ENCODE peak calls at places on chromosomes 4 and X, in four cellular contexts. D is body of pancreas, U is HepG2, N is lower leg skin. A is an unnamed sample.

GRCh38 chr4:82201805-82202636 is 171.8 kb downstream of the HNRNPD start:
- DNase-seq in U (peak; percentile 49), D (peak; percentile 34), N (no peak), A (no peak)

GRCh38 chr4:105348719-105349118 is 125.1 kb downstream of the PPA2 start:
- DNase-seq in D (no peak), U (peak; percentile 28), N (no peak), A (no peak)

GRCh38 chr4:42277291-42277690 is 120.0 kb upstream of the SHISA3 start:
- DNase-seq in U (no peak), N (no peak), D (no peak), A (no peak)

GRCh38 chrX:134948333-134949241 is 42.2 kb upstream of the SMIM10 start:
- DNase-seq in N (no peak), U (peak; percentile 88), D (no peak), A (no peak)

GRCh38 chr4:13162886-13163285 is 321.3 kb downstream of the RAB28 start:
- DNase-seq in U (no peak), N (no peak), D (no peak), A (no peak)

GRCh38 chrX:111585337-111585736 is 73.9 kb downstream of the SERTM2 start:
- DNase-seq in U (no peak), N (no peak), D (no peak), A (no peak)

GRCh38 chr4:140645196-140645595 is 76.4 kb upstream of the UCP1 start:
- DNase-seq in U (no peak), D (no peak), N (no peak), A (no peak)

GRCh38 chr4:134298313-134298712 is 96.7 kb upstream of the PABPC4L start:
- DNase-seq in U (no peak), D (no peak), N (no peak), A (no peak)

GRCh38 chrX:155870958-155871357 is 10.2 kb upstream of the VAMP7 start:
- DNase-seq in D (no peak), U (no peak), N (no peak), A (no peak)

GRCh38 chr4:2284934-2285664 is 23.2 kb upstream of the MXD4 start:
- DNase-seq in N (no peak), D (no peak), U (no peak), A (no peak)

GRCh38 chr4:15504041-15504440 is 34.4 kb downstream of the CC2D2A start:
- DNase-seq in N (no peak), D (no peak), U (no peak), A (no peak)

DNA sequence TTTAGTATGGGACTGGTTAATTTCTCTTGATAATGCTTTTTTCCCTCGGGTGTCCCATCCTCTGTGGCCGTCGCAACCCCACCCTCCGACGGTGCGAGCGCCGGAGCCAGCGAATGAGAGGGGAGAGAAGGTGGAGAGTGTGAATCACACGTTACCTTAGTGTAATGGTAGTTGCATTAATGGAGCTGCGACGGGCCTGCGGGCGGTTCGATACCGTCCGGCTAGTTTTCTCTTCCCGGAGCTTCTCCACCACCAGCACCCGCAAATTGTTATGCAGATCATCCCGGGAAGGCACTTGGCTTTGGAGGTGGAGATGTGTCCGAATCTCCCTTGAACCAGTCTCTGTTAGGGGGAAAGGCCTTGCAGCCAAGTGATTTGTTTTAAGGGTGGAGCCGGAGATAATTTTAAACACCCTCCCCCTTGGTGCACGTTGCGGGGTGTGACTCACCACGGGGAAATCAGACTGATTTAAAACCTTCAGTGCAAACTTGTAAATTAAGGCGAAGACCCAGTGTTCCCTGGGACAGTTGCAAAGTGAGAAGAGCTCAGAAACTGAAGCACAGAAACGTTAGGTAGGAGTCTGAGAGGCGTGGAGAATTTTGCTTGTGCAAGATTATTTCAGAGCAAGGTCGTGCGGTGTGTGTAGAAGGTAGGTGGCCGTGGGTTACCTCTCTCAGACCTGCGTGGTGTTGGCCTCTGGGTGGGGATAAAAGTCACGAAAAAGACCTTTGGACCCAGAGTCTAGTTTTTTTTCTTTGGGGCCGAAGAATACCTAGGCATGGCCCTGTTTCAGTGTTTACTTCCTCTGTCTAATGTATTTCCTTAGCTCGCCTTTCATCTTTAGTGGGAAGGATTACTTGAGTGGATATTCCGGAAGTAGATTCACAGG is 1.3 kb downstream of the AFF1 start:
- DNase-seq in D (peak; percentile 69), U (peak; percentile 62), N (peak; percentile 80), A (peak; percentile 63)
- TF ChIP-seq POLR2A in D (peak; percentile 68), U (no peak), N (no peak), A (peak; percentile 21)

GRCh38 chr4:40308528-40309122 is 26.5 kb upstream of the CHRNA9 start:
- DNase-seq in U (no peak), N (no peak), D (no peak), A (no peak)

GRCh38 chr4:40309250-40309774 is 25.8 kb upstream of the CHRNA9 start:
- DNase-seq in U (peak; percentile 64), D (peak; percentile 90), N (peak; percentile 82), A (peak; percentile 90)

GRCh38 chr4:40306991-40307390 is 28.1 kb upstream of the CHRNA9 start:
- DNase-seq in U (no peak), N (no peak), D (no peak), A (no peak)

GRCh38 chr4:40306203-40306602 is 28.9 kb upstream of the CHRNA9 start:
- DNase-seq in U (no peak), N (no peak), D (no peak), A (no peak)

DNA sequence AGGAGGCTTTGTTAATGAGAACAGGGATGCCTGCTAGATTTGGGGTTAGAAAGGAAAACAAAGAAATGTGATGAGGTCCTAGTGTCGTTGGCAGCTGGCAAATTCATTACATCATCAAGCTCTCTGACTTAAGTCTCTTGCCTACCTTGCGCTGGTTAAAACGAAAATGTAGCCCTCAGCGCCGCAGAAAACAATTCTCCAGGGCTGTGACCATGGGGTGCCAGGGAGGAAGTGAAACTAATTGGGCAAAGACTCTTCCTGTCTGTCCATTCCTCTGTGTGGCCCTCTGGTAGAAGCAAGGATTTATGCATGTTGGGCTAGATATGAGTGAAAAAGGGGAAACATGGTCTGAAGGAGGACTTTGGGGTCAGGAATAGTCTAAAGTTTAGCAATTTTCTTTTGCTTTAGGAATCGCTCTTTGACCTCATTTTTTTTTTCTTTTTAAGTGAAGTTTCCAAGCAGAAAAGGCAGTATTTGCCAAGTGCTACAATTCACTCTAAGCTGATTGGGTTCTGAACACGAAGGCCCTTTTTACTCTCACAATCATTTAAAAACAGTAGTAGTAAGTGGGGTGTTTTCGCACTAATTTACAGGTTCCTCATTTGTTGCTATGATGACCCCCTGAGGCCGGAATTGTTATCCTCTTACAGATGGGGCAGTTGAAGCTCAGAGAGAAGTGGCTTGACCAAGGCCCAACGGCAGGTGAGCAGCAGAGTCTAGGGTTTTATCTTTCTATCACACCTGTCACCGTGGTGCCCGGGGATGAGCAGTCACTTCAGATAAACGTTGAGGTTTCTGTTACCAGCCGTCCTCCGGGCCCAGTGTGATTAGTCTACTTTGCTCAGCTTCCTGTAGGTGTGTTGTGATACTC is 27.3 kb upstream of the CHRNA9 start:
- DNase-seq in N (peak; percentile 27), U (no peak), D (no peak), A (peak; percentile 20)
- TF ChIP-seq POLR2A in N (no peak), U (no peak), D (no peak), A (no peak)

GRCh38 chr4:186534056-186534455 is 21.3 kb downstream of the MTNR1A start:
- DNase-seq in U (no peak), D (no peak), N (no peak), A (no peak)

GRCh38 chr4:186541801-186542200 is 13.6 kb downstream of the MTNR1A start:
- DNase-seq in U (no peak), N (no peak), D (no peak), A (no peak)

GRCh38 chr4:186543206-186543605 is 12.2 kb downstream of the MTNR1A start:
- DNase-seq in N (no peak), D (no peak), U (no peak), A (no peak)

GRCh38 chr4:186536285-186536684 is 19.1 kb downstream of the MTNR1A start:
- DNase-seq in U (peak; percentile 8), D (no peak), N (no peak), A (no peak)

GRCh38 chr4:186537843-186538521 is 17.4 kb downstream of the MTNR1A start:
- DNase-seq in U (no peak), D (no peak), N (no peak), A (no peak)
- TF ChIP-seq POLR2A in U (no peak), D (no peak), N (no peak), A (no peak)

GRCh38 chr4:145481942-145482208 is 222 bp downstream of the SMAD1 start:
- DNase-seq in N (no peak), U (no peak), D (no peak), A (no peak)

GRCh38 chr4:145484240-145484846 is 2.7 kb downstream of the SMAD1 start:
- DNase-seq in D (no peak), U (no peak), N (no peak), A (no peak)

GRCh38 chr4:145481164-145481941 is at the start of gene SMAD1:
- DNase-seq in U (peak; percentile 53), D (peak; percentile 94), N (peak; percentile 80), A (peak; percentile 66)

GRCh38 chr4:145480257-145480656 is 1.4 kb upstream of the SMAD1 start:
- DNase-seq in U (no peak), N (no peak), D (no peak), A (no peak)

GRCh38 chr4:145482209-145483021 is 762 bp downstream of the SMAD1 start:
- DNase-seq in N (peak; percentile 39), D (peak; percentile 62), U (peak; percentile 61), A (peak; percentile 17)
- TF ChIP-seq POLR2A in N (no peak), D (peak; percentile 83), U (no peak), A (no peak)

GRCh38 chr4:146521543-146522097 is at the start of gene SLC10A7:
- DNase-seq in U (peak; percentile 58), N (peak; percentile 50), D (peak; percentile 71), A (peak; percentile 40)
- TF ChIP-seq POLR2A in U (no peak), N (no peak), D (no peak), A (no peak)

DNA sequence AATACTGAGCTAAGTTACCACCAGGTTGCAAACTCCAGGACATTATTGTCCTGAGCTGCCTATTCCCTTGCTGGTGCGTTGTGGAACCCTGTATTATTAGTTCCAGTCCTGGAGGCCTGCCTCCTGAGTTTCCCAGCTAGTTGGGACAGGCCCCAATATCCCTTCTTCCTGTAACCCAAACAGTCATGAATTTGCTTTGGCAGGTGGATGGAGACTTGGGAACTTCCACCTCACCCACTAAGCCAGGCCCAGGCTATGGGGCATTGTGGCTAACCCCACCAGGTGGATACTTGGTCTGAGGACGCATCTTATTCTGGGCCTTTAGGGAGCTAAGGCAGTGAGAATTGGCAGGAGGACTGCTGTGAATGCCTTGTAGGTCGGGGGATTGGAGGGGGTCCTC is 5.0 kb downstream of the RBM3 start:
- DNase-seq in D (no peak), N (no peak), U (no peak), A (no peak)
- TF ChIP-seq POLR2A in D (no peak), N (no peak), U (peak; percentile 56), A (no peak)

DNA sequence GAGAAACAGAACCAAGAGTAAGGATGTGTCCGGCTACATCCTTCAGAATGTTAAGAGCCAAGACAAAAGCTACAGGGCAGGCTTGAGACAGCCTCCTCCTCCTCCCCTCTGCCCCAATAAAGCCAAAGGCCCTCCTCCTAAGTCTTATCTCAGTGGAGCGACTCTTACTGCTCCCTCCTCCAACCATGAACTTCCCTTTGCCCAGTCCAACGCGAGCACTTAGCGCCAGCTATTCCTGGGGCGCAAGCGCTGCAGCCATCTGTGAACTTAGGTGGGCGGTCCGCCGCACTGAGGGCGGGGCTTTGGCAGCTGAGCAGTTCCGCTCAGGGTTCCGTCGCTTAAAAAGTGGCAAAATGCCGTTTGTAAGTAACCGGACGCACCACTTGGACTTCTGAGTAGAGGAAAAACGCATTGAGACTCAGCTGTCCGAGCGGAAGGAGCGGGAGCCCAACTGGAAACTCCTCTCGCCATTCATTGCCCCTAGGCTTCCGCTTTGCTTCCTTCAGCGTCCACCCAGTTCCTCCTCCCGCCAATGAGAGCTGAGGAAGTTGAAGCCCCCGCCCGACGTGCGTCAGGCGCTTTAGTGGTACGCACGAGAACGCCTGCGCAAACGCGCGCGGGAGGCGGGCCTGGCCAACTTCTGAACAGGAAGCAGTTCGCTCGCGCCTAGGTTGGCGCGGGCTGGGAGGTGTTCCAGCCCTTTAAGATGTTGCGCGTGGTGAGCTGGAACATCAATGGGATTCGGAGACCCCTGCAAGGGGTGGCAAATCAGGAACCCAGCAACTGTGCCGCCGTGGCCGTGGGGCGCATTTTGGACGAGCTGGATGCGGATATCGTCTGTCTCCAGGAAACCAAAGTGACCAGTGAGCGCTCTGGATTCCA is at the start of gene APEX2:
- DNase-seq in U (peak; percentile 82), N (peak; percentile 87), D (peak; percentile 90), A (peak; percentile 76)
- TF ChIP-seq POLR2A in U (peak; percentile 78), N (no peak), D (peak; percentile 80), A (peak; percentile 69)

A was measured in tibial nerve.